ENCODE peak calls at places on chromosomes 2 and 18, in eight cellular contexts. A, T, Z, R, Y, H, Q and G are unnamed samples.

GRCh38 chr2:148048475-148049221 is 27.8 kb downstream of the MBD5 start:
- DNase-seq in Z (no peak), A (no peak), Q (no peak), T (no peak), H (no peak), Y (no peak), R (no peak), G (no peak)

GRCh38 chr2:229124126-229124525 is 147.0 kb downstream of the PID1 start:
- DNase-seq in Y (no peak), R (no peak), H (no peak), Z (no peak), Q (no peak), T (no peak), A (no peak), G (no peak)

GRCh38 chr2:236642584-236643291 is 73.1 kb downstream of the ACKR3 start:
- DNase-seq in H (peak), Z (peak), R (peak), Y (no peak), Q (peak), T (no peak), A (peak), G (peak)

GRCh38 chr2:46297546-46298271 is 502 bp downstream of the EPAS1 start:
- DNase-seq in Y (peak), T (peak), Q (peak), H (peak), R (peak), A (peak), Z (peak), G (no peak)

GRCh38 chr2:237884681-237885080 is 25.3 kb downstream of the RAMP1 start:
- DNase-seq in Q (no peak), H (no peak), Z (no peak), T (no peak), Y (peak), R (no peak), A (no peak), G (no peak)

GRCh38 chr2:5560981-5561380 is 131.2 kb upstream of the SOX11 start:
- DNase-seq in Q (no peak), Z (no peak), Y (no peak), T (no peak), H (no peak), A (no peak), R (peak), G (no peak)

GRCh38 chr2:179592167-179592936 is 269.1 kb downstream of the ZNF385B start:
- DNase-seq in H (no peak), Z (no peak), Q (no peak), Y (no peak), R (no peak), T (no peak), A (no peak), G (no peak)

GRCh38 chr18:48678237-48679115 is 139.6 kb downstream of the CTIF start:
- DNase-seq in Z (no peak), A (no peak), Y (no peak), T (no peak), R (no peak), H (no peak), Q (peak), G (no peak)

GRCh38 chr2:147843421-147843863 is 1.4 kb upstream of the ACVR2A start:
- DNase-seq in T (no peak), Q (no peak), Z (no peak), R (no peak), Y (no peak), A (no peak), H (no peak), G (no peak)

GRCh38 chr18:3867768-3868445 is 417.9 kb downstream of the TGIF1 start:
- DNase-seq in A (no peak), T (no peak), Y (no peak), Q (no peak), Z (no peak), H (no peak), R (no peak), G (no peak)

GRCh38 chr2:102892693-102893290 is 131.0 kb downstream of the TMEM182 start:
- DNase-seq in T (no peak), H (no peak), Z (no peak), Y (no peak), Q (no peak), R (no peak), A (no peak), G (peak)

GRCh38 chr2:141384676-141385075 is 746.1 kb downstream of the LRP1B start:
- DNase-seq in Z (no peak), Y (no peak), T (no peak), Q (no peak), A (no peak), H (no peak), R (no peak), G (no peak)

GRCh38 chr18:63888473-63889190 is 1.1 kb downstream of the SERPINB2 start:
- DNase-seq in Y (no peak), H (no peak), R (no peak), Z (no peak), T (no peak), A (no peak), Q (no peak), G (no peak)

GRCh38 chr2:160379399-160379798 is 114.2 kb downstream of the RBMS1 start:
- DNase-seq in Z (no peak), A (no peak), T (no peak), R (no peak), Y (no peak), Q (no peak), H (no peak), G (no peak)

GRCh38 chr2:160380000-160380570 is 113.5 kb downstream of the RBMS1 start:
- DNase-seq in T (no peak), Z (no peak), H (no peak), Y (no peak), A (no peak), Q (no peak), R (no peak), G (no peak)

GRCh38 chr2:160377204-160377995 is 116.2 kb downstream of the RBMS1 start:
- DNase-seq in A (no peak), R (no peak), H (no peak), Y (no peak), Z (no peak), Q (no peak), T (no peak), G (no peak)

GRCh38 chr2:160381425-160381951 is 112.1 kb downstream of the RBMS1 start:
- DNase-seq in Y (no peak), R (no peak), Z (no peak), H (no peak), Q (no peak), T (no peak), A (no peak), G (no peak)

DNA sequence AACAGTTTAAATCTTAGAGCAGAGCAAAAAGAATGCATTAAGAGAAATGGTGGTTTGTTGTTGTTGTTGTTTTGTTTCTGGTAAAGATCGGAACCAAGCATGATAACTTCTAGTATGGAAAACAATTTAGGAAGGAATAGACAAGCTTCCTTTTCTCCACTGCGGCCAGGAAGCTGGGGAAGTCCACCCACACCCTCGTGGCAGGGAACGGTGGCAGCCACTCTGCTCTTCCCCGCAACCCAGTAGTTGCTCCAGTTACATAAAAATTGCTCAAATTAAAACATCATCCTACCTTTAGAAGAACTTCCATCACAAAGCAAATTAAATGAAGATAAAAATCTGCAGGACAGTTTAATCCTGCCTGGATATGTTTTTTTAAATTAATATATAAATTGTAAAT is 113.0 kb downstream of the RBMS1 start:
- DNase-seq in Y (no peak), Z (no peak), A (no peak), R (no peak), Q (peak), T (no peak), H (no peak), G (no peak)
- H3K27ac ChIP-seq in Y (no peak), Z (peak), A (peak), R (no peak), Q (peak), T (no peak), H (peak), G (peak)

DNA sequence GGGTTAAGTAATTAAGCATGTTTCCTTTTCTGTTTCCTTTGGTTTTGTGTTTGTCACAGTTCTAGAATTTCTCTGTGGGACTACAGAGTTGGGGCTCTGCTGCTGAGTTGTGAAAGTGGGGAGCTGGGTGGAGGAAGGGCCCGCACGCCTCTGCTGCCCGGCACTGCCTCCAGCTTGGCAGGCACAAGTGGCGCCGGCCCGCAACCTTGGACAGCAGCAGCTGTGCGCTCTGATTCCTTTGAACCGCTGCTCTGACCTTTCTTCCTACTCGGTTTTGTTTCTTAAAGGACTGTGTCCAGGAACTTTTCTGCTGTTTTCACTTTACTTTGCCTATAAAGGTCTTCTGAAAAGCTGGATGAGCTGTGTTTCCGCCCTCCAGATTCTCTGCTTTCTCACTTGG is 137.7 kb upstream of the ALPP start:
- DNase-seq in T (no peak), Q (no peak), R (no peak), H (no peak), A (no peak), Z (no peak), Y (no peak), G (no peak)
- H3K27ac ChIP-seq in T (no peak), Q (no peak), R (no peak), H (no peak), A (no peak), Z (no peak), Y (no peak), G (no peak)

GRCh38 chr18:10841203-10841602 is 308.2 kb downstream of the PIEZO2 start:
- DNase-seq in T (peak), R (no peak), Y (no peak), Q (no peak), H (no peak), A (no peak), Z (no peak), G (no peak)
- H3K27ac ChIP-seq in T (peak), R (no peak), Y (no peak), Q (no peak), H (no peak), A (no peak), Z (no peak), G (no peak)

GRCh38 chr2:61221819-61222218 is 59.8 kb downstream of the C2orf74 start:
- DNase-seq in Y (no peak), Z (no peak), A (no peak), Q (no peak), R (no peak), T (no peak), H (no peak), G (no peak)
- H3K27ac ChIP-seq in Y (no peak), Z (no peak), A (no peak), Q (no peak), R (no peak), T (no peak), H (no peak), G (no peak)

DNA sequence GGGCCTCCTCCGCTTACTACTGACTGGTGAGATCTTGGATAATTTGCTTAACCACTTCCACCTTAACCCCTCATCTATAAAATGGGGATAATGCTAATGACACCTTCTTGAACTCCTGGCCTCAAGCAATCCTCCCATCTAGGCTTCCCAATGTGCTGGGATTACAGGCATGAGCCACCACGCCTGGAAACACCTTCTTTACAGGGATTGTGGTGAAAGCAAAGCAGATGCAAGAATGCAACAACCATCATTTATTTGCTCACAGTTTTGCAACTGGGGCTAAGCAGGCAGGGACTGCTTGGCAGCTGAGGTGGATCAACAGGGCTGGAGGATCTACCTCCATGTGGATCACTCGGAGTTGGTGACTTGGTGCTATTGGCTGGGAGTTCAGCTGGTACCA is 76.2 kb upstream of the ZNF532 start:
- DNase-seq in R (no peak), A (no peak), T (no peak), H (no peak), Z (no peak), Y (no peak), Q (no peak), G (no peak)
- H3K27ac ChIP-seq in R (peak), A (peak), T (no peak), H (peak), Z (peak), Y (no peak), Q (peak), G (peak)

DNA sequence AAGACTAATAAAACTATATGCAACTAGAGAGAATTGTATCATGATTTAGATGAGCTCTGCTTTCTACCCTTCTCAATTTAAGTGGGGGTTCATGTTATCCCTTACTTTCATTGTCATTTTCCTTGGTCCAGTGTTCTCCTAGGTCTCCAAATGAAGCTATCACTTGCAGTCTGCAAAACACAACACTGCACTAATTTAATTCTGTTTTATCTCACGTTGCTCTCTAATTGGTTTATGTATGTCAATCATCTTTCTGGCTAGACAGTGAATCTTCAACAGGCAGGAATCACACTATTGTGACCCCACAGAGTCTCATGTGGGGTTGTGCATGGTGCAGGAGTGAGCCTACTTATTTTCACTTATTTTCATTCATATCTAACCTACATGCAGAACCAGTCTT is 348.3 kb upstream of the SYT4 start:
- DNase-seq in R (no peak), Y (no peak), T (no peak), H (no peak), Q (no peak), Z (no peak), A (no peak), G (no peak)
- H3K27ac ChIP-seq in R (no peak), Y (no peak), T (no peak), H (no peak), Q (no peak), Z (no peak), A (no peak), G (no peak)